ENCODE peak calls at places on chromosomes 12 and 14, in eight cellular contexts. S, I, O, Q, B, P, R and A are unnamed samples. For H3K36me3, the result is how much of the 10 kb centered on the place peaks cover.

GRCh38 chr14:33686218-33686617 is 264.7 kb downstream of the EGLN3 start:
- DNase-seq in S (no peak), I (no peak), O (no peak), Q (peak), B (peak), P (no peak), R (no peak), A (no peak)

GRCh38 chr12:91893476-91893875 is 252.2 kb downstream of the BTG1 start:
- DNase-seq in S (no peak), I (peak), O (no peak), Q (no peak), B (peak), P (no peak), R (no peak), A (no peak)

GRCh38 chr14:85532981-85533820 is 3.3 kb downstream of the FLRT2 start:
- DNase-seq in S (peak), I (no peak), O (no peak), Q (peak), B (peak), P (peak), R (peak), A (peak)

GRCh38 chr12:55723516-55724225 is 3.5 kb downstream of the RDH5 start:
- DNase-seq in S (no peak), I (no peak), O (no peak), Q (no peak), B (no peak), P (no peak), R (no peak), A (no peak)

GRCh38 chr14:51368721-51369163 is 128.7 kb downstream of the TMX1 start:
- DNase-seq in S (no peak), I (no peak), O (no peak), Q (no peak), B (no peak), P (no peak), R (peak), A (no peak)

GRCh38 chr14:51293149-51293925 is 53.3 kb downstream of the TMX1 start:
- DNase-seq in S (peak), I (no peak), O (no peak), Q (peak), B (no peak), P (peak), R (peak), A (no peak)

GRCh38 chr12:22396253-22396652 is 61.7 kb upstream of the ST8SIA1 start:
- DNase-seq in S (no peak), I (no peak), O (no peak), Q (no peak), B (no peak), P (no peak), R (no peak), A (no peak)

GRCh38 chr12:66803972-66804371 is 125.1 kb upstream of the GRIP1 start:
- DNase-seq in S (no peak), I (no peak), O (no peak), Q (no peak), B (no peak), P (no peak), R (no peak), A (no peak)

GRCh38 chr14:58918066-58918465 is 270.4 kb upstream of the DAAM1 start:
- DNase-seq in S (no peak), I (no peak), O (no peak), Q (no peak), B (peak), P (no peak), R (no peak), A (no peak)

GRCh38 chr12:12004524-12004923 is 66.2 kb upstream of the BCL2L14 start:
- DNase-seq in S (no peak), I (no peak), O (no peak), Q (no peak), B (no peak), P (no peak), R (no peak), A (no peak)

GRCh38 chr12:6089041-6089823 is 35.2 kb downstream of the VWF start:
- DNase-seq in S (no peak), I (peak), O (peak), Q (no peak), B (peak), P (no peak), R (peak), A (no peak)

GRCh38 chr12:86660488-86661171 is 404.4 kb upstream of the MGAT4C start:
- DNase-seq in S (no peak), I (no peak), O (peak), Q (peak), B (peak), P (no peak), R (no peak), A (no peak)

GRCh38 chr12:34400423-34400881 is 378.2 kb downstream of the ALG10 start:
- DNase-seq in S (peak), I (peak), O (no peak), Q (no peak), B (no peak), P (peak), R (peak), A (no peak)

DNA sequence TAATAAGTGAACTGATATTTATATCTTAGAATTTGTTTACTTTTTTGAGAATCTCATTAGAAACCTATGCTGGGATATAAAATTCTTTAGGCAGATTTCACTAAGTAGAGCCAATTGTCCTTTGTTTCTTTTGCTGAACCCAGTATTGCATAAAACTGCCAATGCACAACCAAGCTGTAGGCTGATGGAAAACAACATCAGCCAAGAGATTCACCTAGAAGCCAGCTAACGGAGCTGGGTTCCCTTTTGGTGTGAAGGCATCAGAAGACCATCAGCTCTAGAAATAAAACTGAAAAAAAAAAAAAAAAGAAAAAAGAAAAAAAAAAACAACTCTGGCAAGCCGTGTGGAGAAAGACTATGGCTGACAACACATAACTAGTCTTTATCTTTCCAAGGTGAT is 328.1 kb upstream of the PDE3A start:
- DNase-seq in S (no peak), I (no peak), O (no peak), Q (peak), B (no peak), P (no peak), R (no peak), A (no peak)
- H3K4me3 ChIP-seq in S (peak), I (no peak), O (no peak), Q (no peak), B (no peak), P (peak), R (no peak), A (no peak)

GRCh38 chr12:43776498-43776897 is 17.7 kb downstream of the IRAK4 start:
- DNase-seq in S (no peak), I (no peak), O (peak), Q (peak), B (peak), P (no peak), R (no peak), A (no peak)
- TF ChIP-seq CTCF in S (peak), I (peak), O (peak), Q (peak), B (peak), P (peak), R (no peak), A (peak)

GRCh38 chr12:109730306-109731145 is 16.9 kb downstream of the FAM222A start:
- DNase-seq in S (peak), I (peak), O (no peak), Q (no peak), B (no peak), P (no peak), R (no peak), A (peak)

GRCh38 chr12:109731231-109731731 is 17.7 kb downstream of the FAM222A start:
- DNase-seq in S (peak), I (peak), O (no peak), Q (no peak), B (no peak), P (no peak), R (no peak), A (peak)

GRCh38 chr12:109727746-109728726 is 14.4 kb downstream of the FAM222A start:
- DNase-seq in S (no peak), I (peak), O (no peak), Q (no peak), B (no peak), P (no peak), R (no peak), A (peak)

GRCh38 chr12:109728921-109729836 is 15.6 kb downstream of the FAM222A start:
- DNase-seq in S (peak), I (peak), O (no peak), Q (no peak), B (no peak), P (no peak), R (no peak), A (peak)

DNA sequence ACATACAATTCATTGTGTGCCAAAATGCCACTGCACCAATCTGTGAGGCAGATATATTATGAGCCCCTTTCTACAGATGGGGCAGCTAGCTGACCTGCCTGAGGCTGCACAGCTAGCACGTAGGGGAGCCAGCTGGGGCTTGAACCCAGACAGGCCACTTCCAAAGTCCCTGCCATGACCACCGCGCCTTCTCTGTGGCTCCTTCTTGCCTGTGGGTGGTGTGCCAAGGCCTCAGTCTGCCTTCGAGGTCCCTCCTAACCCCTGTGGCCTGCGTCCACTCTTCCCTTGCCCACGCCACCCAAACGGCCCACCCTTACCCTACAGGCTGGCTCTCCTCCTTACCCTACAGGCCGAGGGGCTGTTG is 16.2 kb downstream of the FAM222A start:
- DNase-seq in S (peak), I (peak), O (no peak), Q (no peak), B (no peak), P (no peak), R (no peak), A (peak)
- H3K36me3 ChIP-seq in S (under half), I (under half), O (under half), Q (under half), B (under half), P (under half), R (under half), A (under half)

GRCh38 chr14:22265319-22266140 is 323.5 kb downstream of the DAD1 start:
- DNase-seq in S (no peak), I (peak), O (no peak), Q (no peak), B (peak), P (no peak), R (no peak), A (no peak)

GRCh38 chr14:22264759-22265158 is 324.3 kb downstream of the DAD1 start:
- DNase-seq in S (no peak), I (no peak), O (no peak), Q (no peak), B (no peak), P (no peak), R (no peak), A (no peak)

GRCh38 chr14:22266141-22266442 is 322.9 kb downstream of the DAD1 start:
- DNase-seq in S (no peak), I (no peak), O (no peak), Q (no peak), B (peak), P (no peak), R (no peak), A (no peak)

GRCh38 chr14:22268875-22269274 is 320.1 kb downstream of the DAD1 start:
- DNase-seq in S (no peak), I (no peak), O (no peak), Q (no peak), B (peak), P (no peak), R (no peak), A (no peak)

DNA sequence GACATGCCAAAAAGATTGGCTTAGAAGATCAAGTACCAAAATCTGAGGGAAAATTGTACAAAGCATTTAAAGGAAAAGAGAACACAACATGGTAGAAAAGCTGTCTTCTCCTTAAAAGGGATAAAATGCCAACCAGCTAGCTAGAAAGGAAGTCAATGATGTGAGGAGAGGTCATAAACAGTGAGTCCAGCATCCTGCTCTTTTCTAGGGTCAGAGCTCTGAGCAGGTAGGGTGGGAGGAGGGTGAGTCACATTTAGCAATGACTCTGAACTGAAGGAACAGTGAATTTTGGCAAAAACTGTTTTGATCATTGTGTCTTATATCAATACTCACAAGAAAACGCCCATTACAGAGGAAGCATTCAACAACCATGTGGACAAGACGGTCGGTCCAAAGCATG is 322.3 kb downstream of the DAD1 start:
- DNase-seq in S (no peak), I (no peak), O (no peak), Q (no peak), B (peak), P (no peak), R (no peak), A (no peak)
- H3K4me3 ChIP-seq in S (no peak), I (no peak), O (no peak), Q (no peak), B (no peak), P (no peak), R (no peak), A (no peak)

DNA sequence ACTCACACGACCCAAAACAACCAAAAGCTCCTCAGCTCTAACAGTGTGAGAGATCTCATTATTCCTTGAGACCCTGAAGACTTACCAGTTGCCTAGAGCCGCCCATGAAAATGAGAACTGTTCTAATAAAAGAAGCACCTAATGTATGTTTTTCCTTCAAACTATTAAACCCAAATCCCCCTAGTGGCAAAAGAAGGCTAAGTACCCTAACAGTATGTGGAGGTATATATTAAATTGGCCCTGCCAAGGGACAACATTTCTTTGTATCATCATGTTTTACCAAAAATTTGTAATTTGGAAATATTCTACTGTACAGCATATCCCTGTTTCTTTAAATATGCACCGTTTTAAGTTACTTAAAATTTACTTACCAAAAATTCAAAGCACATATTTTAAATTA is 38.0 kb upstream of the PPFIA2 start:
- DNase-seq in S (no peak), I (no peak), O (peak), Q (peak), B (peak), P (no peak), R (no peak), A (no peak)
- TF ChIP-seq CTCF in S (no peak), I (peak), O (peak), Q (peak), B (peak), P (peak), R (peak), A (peak)

DNA sequence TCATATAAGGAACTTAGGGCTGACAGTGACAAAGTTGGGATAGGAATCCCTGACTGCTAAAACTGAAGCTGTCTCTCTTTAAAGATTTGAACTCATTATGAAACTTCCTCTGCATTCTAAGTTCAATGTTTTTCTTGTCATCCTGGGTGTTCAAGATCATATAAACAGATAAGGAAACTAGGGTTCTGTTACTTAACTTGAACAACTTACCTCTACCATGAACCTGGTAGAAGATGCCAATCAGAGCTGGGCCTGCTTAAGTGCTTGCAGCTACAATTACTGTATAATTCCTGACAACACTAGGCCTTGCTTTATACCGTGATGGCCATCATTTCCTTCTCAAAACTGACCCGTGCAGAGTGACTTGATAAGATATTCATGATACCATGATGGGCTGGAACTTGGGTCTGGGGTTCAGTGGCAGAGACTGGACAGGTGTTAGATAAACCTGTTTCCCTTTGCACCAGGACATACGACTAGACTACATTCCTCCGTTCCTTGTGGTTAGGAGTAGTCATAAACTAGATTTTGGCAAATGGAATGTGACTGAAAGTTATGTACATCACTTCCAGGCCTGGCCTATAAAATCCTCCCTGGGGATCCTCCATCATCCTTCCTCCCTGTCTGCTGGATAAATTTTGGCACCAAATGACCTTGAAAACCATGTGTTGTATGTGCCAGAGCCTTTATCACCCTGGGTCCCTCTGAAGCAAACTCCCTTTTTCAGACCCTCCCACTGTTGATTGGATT is 172.2 kb upstream of the PRICKLE1 start:
- DNase-seq in S (no peak), I (no peak), O (no peak), Q (no peak), B (peak), P (no peak), R (no peak), A (no peak)
- H3K36me3 ChIP-seq in S (under half), I (under half), O (under half), Q (under half), B (under half), P (under half), R (under half), A (under half)

DNA sequence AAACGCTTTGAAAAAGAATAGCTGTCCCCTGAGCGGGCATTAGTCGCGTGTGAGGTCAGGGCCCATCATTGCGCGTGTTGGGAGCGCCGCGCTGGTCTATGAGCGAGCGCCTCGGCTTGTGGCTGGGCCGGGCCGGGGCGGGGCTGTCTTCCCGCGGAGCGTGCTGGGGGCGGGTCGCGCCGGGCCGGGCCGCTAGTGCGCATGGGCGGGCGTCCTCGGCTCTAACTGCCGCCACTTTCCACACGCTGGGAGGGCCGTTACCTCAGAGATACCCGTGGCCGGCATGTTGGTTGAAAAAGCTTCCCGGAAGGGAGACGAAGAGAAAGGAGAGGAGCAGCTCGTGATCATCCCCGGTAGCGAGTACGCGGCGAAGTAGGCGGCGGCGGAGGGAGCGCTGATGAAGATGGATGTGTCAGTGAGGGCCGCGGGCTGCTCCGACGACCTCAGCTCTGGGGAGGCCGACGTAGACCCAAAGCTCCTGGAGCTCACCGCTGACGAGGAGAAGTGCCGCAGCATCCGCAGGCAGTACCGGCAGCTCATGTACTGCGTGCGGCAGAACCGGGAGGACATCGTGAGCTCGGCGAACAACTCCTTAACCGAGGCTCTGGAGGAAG is at the start of gene EID3:
- DNase-seq in S (peak), I (no peak), O (no peak), Q (peak), B (no peak), P (peak), R (peak), A (peak)
- H3K4me3 ChIP-seq in S (peak), I (no peak), O (no peak), Q (peak), B (no peak), P (peak), R (peak), A (peak)

GRCh38 chr12:94980577-94980976 is 22.9 kb downstream of the NDUFA12 start:
- DNase-seq in S (no peak), I (no peak), O (no peak), Q (peak), B (peak), P (no peak), R (no peak), A (no peak)
- TF ChIP-seq CTCF in S (peak), I (peak), O (no peak), Q (no peak), B (peak), P (peak), R (no peak), A (no peak)